ENCODE peak calls at places on chromosomes 16 and 17, in ten cellular contexts. H is endothelial cell of umbilical vein; Y is mucosa of descending colon; U is keratinocyte; Z is AG10803; X is heart right ventricle; S is MCF 10A; Q is CD8-positive, alpha-beta T cell; A is OCI-LY7; O is cardiac muscle cell. R is an unnamed sample.

GRCh38 chr16:6704306-6704705 is 628.3 kb upstream of the RBFOX1 start:
- DNase-seq in H (no peak), Z (no peak), X (no peak), S (no peak), Y (no peak), U (no peak), A (no peak), O (no peak), Q (no peak), R (no peak)

GRCh38 chr17:41835800-41836549 is at the start of gene NT5C3B:
- DNase-seq in H (peak), S (peak), Q (peak), U (no peak), X (peak), Z (peak), O (peak), Y (peak), A (no peak), R (peak)

GRCh38 chr17:48843172-48843900 is 12.5 kb downstream of the CALCOCO2 start:
- DNase-seq in S (peak), X (no peak), O (no peak), H (no peak), Q (no peak), Z (peak), A (no peak), U (no peak), Y (no peak), R (no peak)

GRCh38 chr16:74771656-74772315 is 2.8 kb downstream of the FA2H start:
- DNase-seq in Z (no peak), A (peak), Y (no peak), O (no peak), U (no peak), X (no peak), H (no peak), Q (no peak), S (no peak), R (peak)

GRCh38 chr17:40960144-40960543 is 6.6 kb downstream of the KRT39 start:
- DNase-seq in H (no peak), Y (no peak), O (no peak), A (no peak), X (no peak), U (no peak), Q (no peak), S (no peak), Z (no peak), R (no peak)

GRCh38 chr17:70181376-70181775 is 12.0 kb downstream of the KCNJ2 start:
- DNase-seq in S (no peak), H (no peak), U (no peak), X (no peak), Q (no peak), Y (no peak), A (no peak), O (no peak), Z (no peak), R (no peak)

GRCh38 chr17:74851612-74852236 is 8.0 kb downstream of the GRIN2C start:
- DNase-seq in H (no peak), S (no peak), X (no peak), U (no peak), Z (no peak), Q (no peak), A (no peak), Y (no peak), O (no peak), R (no peak)

GRCh38 chr17:40452074-40452787 is 9.0 kb downstream of the IGFBP4 start:
- DNase-seq in O (no peak), Z (peak), A (no peak), H (no peak), S (no peak), Q (no peak), X (peak), U (no peak), Y (no peak), R (no peak)

GRCh38 chr17:49548506-49549310 is 27.0 kb upstream of the NXPH3 start:
- DNase-seq in X (no peak), Q (no peak), S (peak), O (peak), Y (peak), U (no peak), A (no peak), Z (peak), H (no peak), R (peak)

GRCh38 chr17:68198931-68199836 is 48.7 kb upstream of the AMZ2 start:
- DNase-seq in O (peak), Y (no peak), Z (no peak), U (no peak), Q (peak), H (no peak), S (no peak), A (no peak), X (no peak), R (peak)

GRCh38 chr16:5008311-5008731 is 25.4 kb downstream of the NAGPA start:
- DNase-seq in O (no peak), Y (no peak), Q (no peak), A (no peak), H (no peak), S (no peak), X (no peak), U (no peak), Z (no peak), R (no peak)

GRCh38 chr17:71447644-71448043 is 673.2 kb upstream of the SOX9 start:
- DNase-seq in X (no peak), A (no peak), S (no peak), H (no peak), Q (no peak), O (no peak), Y (no peak), U (no peak), Z (no peak), R (no peak)

GRCh38 chr17:41451154-41451728 is 10.5 kb upstream of the KRT38 start:
- DNase-seq in H (no peak), Q (no peak), S (no peak), A (no peak), U (no peak), X (no peak), Y (no peak), O (no peak), Z (peak), R (no peak)

GRCh38 chr17:56976941-56977570 is 875 bp upstream of the SCPEP1 start:
- DNase-seq in Q (no peak), Z (no peak), A (no peak), S (no peak), H (peak), U (no peak), O (peak), X (peak), Y (no peak), R (no peak)

GRCh38 chr17:80455328-80455710 is 21.1 kb downstream of the NPTX1 start:
- DNase-seq in O (peak), Q (no peak), A (peak), H (no peak), S (peak), Y (no peak), X (no peak), U (no peak), Z (no peak), R (peak)

GRCh38 chr17:59561042-59561441 is 4.4 kb upstream of the DHX40 start:
- DNase-seq in S (peak), H (peak), U (no peak), Q (no peak), X (no peak), A (peak), Z (peak), Y (peak), O (peak), R (peak)

GRCh38 chr17:2042355-2042929 is 620 bp downstream of the OVCA2 start:
- DNase-seq in O (peak), Z (no peak), Q (no peak), U (no peak), Y (no peak), X (no peak), A (no peak), S (no peak), H (no peak), R (no peak)
- TF ChIP-seq CTCF in O (peak), Z (peak), Q (no peak), U (peak), Y (no peak), X (no peak), A (no peak), S (no peak), H (peak), R (no peak)

DNA sequence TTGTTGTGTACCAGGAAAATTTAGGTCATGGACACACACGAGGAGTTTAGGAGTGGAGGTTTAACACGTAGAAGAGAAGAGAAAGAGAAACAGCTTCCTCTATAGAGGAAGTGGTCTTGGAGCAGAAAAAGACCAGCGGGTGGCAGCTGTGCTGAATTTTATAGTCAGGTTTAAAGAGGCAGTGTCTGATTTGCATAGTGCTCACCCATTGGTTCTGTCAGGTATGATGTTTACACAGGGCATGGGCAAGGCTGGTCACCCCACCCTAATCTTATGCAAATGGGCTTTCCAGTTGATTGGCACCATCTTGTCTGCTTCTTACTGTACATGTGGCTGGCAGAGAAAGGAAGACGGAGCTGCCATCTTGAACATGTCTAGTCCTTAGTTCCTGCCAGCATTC is 309.0 kb downstream of the CDH13 start:
- DNase-seq in U (no peak), X (no peak), Q (no peak), S (peak), H (no peak), A (peak), O (no peak), Y (no peak), Z (no peak), R (no peak)
- TF ChIP-seq CTCF in U (no peak), X (no peak), Q (no peak), S (no peak), H (no peak), A (no peak), O (no peak), Y (no peak), Z (no peak), R (no peak)

GRCh38 chr17:2029911-2030778 is at the start of gene DPH1:
- DNase-seq in Q (peak), U (no peak), Y (peak), Z (peak), X (peak), A (peak), S (peak), H (peak), O (peak), R (peak)
- TF ChIP-seq CTCF in Q (no peak), U (no peak), Y (no peak), Z (no peak), X (no peak), A (no peak), S (no peak), H (no peak), O (no peak), R (no peak)

GRCh38 chr16:70295634-70296033 is 3.4 kb upstream of the DDX19B start:
- DNase-seq in S (no peak), U (no peak), Q (no peak), Z (no peak), X (no peak), A (no peak), H (no peak), O (no peak), Y (no peak), R (no peak)

GRCh38 chr16:70294385-70295029 is 4.5 kb upstream of the DDX19B start:
- DNase-seq in A (no peak), Z (no peak), S (no peak), Q (no peak), O (no peak), H (no peak), X (no peak), Y (no peak), U (no peak), R (no peak)

GRCh38 chr16:70289229-70290098 is at the start of gene AARS1:
- DNase-seq in Q (peak), A (peak), H (peak), X (peak), U (peak), O (peak), Y (peak), S (peak), Z (peak), R (peak)

DNA sequence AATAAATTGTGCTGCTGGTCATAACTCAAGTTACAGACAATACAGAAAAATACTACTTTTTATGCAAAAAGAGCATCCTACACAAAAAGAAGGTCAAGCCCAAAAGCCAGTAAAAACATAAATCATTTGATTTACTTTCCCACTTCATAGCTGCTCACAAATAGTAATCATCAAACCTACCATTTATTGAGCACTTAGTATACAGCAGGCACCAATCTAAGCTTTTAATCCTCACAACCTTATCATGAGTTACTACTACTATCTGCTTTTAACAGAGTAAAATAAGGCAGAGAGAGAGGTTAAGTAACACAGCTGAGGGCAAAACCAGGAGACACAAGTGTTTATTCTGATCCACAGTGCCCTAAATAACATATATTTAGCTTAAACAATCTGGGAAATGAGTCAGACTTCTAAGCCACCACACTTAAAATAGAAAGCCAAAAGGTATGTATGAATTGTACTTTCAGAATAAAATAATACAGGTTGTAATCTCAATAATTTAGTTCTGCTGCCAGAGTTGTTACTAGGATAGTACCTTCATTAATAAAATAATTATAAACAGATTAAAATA is 1.7 kb upstream of the AARS1 start:
- DNase-seq in Q (no peak), Y (no peak), S (no peak), A (no peak), O (no peak), Z (no peak), H (no peak), X (no peak), U (no peak), R (no peak)
- TF ChIP-seq CTCF in Q (no peak), Y (no peak), S (no peak), A (no peak), O (no peak), Z (no peak), H (no peak), X (no peak), U (no peak), R (no peak)

GRCh38 chr17:29587591-29587990 is 1.9 kb downstream of the GIT1 start:
- DNase-seq in O (no peak), H (no peak), X (no peak), Q (no peak), A (no peak), U (no peak), Z (no peak), S (no peak), Y (no peak), R (no peak)

GRCh38 chr17:29589524-29590260 is at the start of gene GIT1:
- DNase-seq in X (peak), Y (peak), Q (peak), S (peak), A (peak), U (no peak), O (peak), H (peak), Z (peak), R (peak)

GRCh38 chr17:29588017-29588557 is 1.4 kb downstream of the GIT1 start:
- DNase-seq in U (no peak), H (peak), Q (no peak), O (no peak), Y (no peak), X (peak), S (no peak), Z (no peak), A (peak), R (no peak)

GRCh38 chr17:29590261-29590978 is 972 bp upstream of the GIT1 start:
- DNase-seq in S (peak), Z (peak), H (no peak), U (no peak), Y (peak), A (peak), O (no peak), Q (no peak), X (peak), R (no peak)

DNA sequence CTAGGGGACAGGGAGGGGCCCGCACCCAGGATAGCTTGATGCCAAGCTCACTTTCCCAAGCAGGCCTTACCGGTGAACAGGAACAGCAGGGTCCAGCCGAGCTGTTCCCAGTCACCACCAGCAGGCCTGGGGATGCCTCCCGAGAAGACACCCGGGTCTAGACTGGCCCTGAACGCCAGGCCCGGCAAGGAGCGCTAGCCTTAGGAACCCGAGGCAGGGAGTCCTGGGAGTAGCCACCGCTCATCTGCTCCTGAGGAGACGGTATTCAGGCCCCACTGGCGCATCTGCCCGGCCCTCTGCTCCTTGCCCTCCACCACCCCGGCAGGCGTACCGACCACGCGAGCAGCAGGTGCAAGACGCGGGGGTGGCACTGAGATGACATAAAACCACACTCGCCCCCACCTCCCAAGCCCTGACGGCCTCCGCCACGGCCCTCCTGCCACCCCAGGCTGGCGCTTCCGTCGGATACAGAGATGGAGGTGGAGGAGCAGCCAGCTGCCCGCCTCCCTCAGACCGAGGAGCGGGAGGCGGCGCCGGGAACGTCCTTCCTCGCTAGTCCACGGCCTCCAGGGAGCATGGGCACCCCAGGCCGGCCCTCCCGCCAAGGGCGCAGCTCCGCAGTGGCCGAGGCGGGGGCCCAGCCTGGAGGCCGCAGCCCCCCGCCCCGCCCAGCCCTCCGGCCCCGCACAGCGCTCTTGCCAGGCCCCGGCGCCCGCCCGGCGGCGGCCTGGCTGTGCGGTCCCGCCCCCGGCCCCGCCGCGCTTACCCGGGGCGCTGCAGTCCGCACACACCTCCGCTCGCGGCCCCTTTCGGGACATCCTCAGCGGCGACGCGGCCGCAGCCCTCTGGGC is 662 bp downstream of the GIT1 start:
- DNase-seq in Q (peak), A (peak), Y (peak), S (peak), O (peak), H (no peak), Z (no peak), X (peak), U (no peak), R (peak)
- TF ChIP-seq CTCF in Q (no peak), A (no peak), Y (no peak), S (no peak), O (no peak), H (no peak), Z (no peak), X (no peak), U (no peak), R (no peak)

GRCh38 chr16:81469710-81470481 is 25.3 kb downstream of the CMIP start:
- DNase-seq in A (peak), S (no peak), U (no peak), O (no peak), X (no peak), Y (no peak), Q (peak), Z (no peak), H (no peak), R (peak)
- TF ChIP-seq CTCF in A (peak), S (no peak), U (no peak), O (no peak), X (no peak), Y (no peak), Q (no peak), Z (no peak), H (no peak), R (no peak)

DNA sequence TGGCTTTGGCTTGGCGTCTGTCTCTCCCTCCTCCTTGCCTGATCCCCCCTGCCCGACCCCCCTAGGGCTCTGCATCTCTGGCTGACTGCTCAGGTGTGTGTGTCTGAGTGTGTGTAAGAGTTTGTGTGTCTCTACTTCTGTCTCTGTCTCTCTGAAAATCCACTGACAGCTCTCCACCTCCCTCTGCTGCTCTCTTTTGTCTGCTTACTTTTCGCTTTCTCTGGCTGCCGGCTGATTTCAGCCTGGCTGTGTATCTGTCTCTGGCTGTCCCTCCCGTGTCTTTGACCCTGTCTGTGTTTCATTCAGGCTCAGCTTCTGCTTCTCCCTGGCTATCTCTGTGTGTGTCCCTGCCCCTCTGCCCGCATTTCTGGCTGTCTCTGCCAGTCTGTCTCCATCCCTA is 3.8 kb upstream of the SPEM1 start:
- DNase-seq in A (no peak), S (no peak), Q (no peak), X (no peak), Y (no peak), Z (no peak), H (no peak), U (no peak), O (no peak), R (no peak)
- TF ChIP-seq CTCF in A (peak), S (no peak), Q (no peak), X (no peak), Y (no peak), Z (no peak), H (no peak), U (peak), O (no peak), R (no peak)

GRCh38 chr16:87924041-87924851 is 12.1 kb downstream of the CA5A start:
- DNase-seq in A (no peak), X (no peak), U (no peak), O (no peak), Z (no peak), H (no peak), Q (no peak), Y (no peak), S (no peak), R (peak)
- TF ChIP-seq CTCF in A (no peak), X (no peak), U (no peak), O (no peak), Z (no peak), H (no peak), Q (no peak), Y (no peak), S (no peak), R (no peak)

GRCh38 chr16:22898874-22899348 is 84.9 kb downstream of the HS3ST2 start:
- DNase-seq in Q (peak), Y (peak), A (peak), H (peak), X (peak), O (peak), Z (peak), U (peak), S (peak), R (peak)
- TF ChIP-seq CTCF in Q (no peak), Y (peak), A (peak), H (peak), X (peak), O (peak), Z (peak), U (peak), S (peak), R (peak)

R was measured in GM13977.